ENCODE peak calls at places on chromosomes 16 and 17, in eight cellular contexts. J, U, T, X, H, N, D and A are unnamed samples.
A peak's percentile ranks its signal among the peaks of the same experiment; 100 is the strongest.

GRCh38 chr17:77846531-77847085 is 111.9 kb upstream of the TNRC6C start:
- DNase-seq in N (no peak), X (no peak), J (no peak), T (no peak), U (no peak), D (no peak), H (peak; percentile 17), A (no peak)

GRCh38 chr16:13939821-13940220 is 19.9 kb downstream of the ERCC4 start:
- DNase-seq in J (peak; percentile 54), H (no peak), X (no peak), U (no peak), N (no peak), T (no peak), D (no peak), A (no peak)

GRCh38 chr17:63426917-63427308 is 19.2 kb downstream of the CYB561 start:
- DNase-seq in J (no peak), N (no peak), T (no peak), H (no peak), U (no peak), X (no peak), D (no peak), A (no peak)

GRCh38 chr16:10083301-10083700 is 98.9 kb downstream of the GRIN2A start:
- DNase-seq in D (no peak), J (no peak), U (no peak), H (no peak), X (no peak), T (no peak), N (no peak), A (no peak)

GRCh38 chr17:74268554-74268953 is 5.5 kb upstream of the DNAI2 start:
- DNase-seq in X (no peak), N (no peak), J (no peak), U (no peak), H (no peak), D (no peak), T (no peak), A (no peak)

GRCh38 chr17:57366177-57366557 is 109.8 kb downstream of the MSI2 start:
- DNase-seq in T (no peak), X (no peak), J (no peak), N (no peak), H (no peak), U (no peak), D (no peak), A (no peak)

GRCh38 chr17:82022981-82023446 is at the start of gene LRRC45:
- DNase-seq in X (peak; percentile 100), T (peak; percentile 100), D (peak; percentile 99), J (peak; percentile 100), H (peak; percentile 100), U (peak; percentile 99), N (peak; percentile 100), A (peak; percentile 100)

GRCh38 chr16:503150-504071 is 24.1 kb upstream of the CAPN15 start:
- DNase-seq in N (no peak), U (no peak), T (no peak), H (no peak), X (no peak), J (no peak), D (no peak), A (no peak)

GRCh38 chr16:73878616-73879015 is 418.0 kb upstream of the PSMD7 start:
- DNase-seq in X (peak; percentile 52), D (no peak), N (no peak), T (peak; percentile 66), U (peak; percentile 79), J (peak; percentile 35), H (no peak), A (peak; percentile 27)

GRCh38 chr16:88810166-88810867 is 1.4 kb downstream of the APRT start:
- DNase-seq in T (no peak), J (peak; percentile 26), D (no peak), U (no peak), X (no peak), H (no peak), N (peak; percentile 67), A (no peak)

GRCh38 chr16:85431431-85432124 is 181.5 kb upstream of the GSE1 start:
- DNase-seq in T (no peak), H (no peak), J (no peak), D (no peak), X (no peak), U (no peak), N (no peak), A (no peak)

GRCh38 chr16:57186630-57187507 is 740 bp downstream of the RSPRY1 start:
- DNase-seq in J (peak; percentile 32), H (no peak), N (peak; percentile 27), T (peak; percentile 39), X (no peak), D (no peak), U (peak; percentile 60), A (peak; percentile 50)

GRCh38 chr16:81586421-81586820 is 141.8 kb downstream of the CMIP start:
- DNase-seq in N (no peak), T (no peak), J (peak; percentile 65), X (peak; percentile 74), U (peak; percentile 79), H (no peak), D (no peak), A (no peak)